ENCODE peak calls at places on chromosome 3, in eight cellular contexts. One of them, this sample, is unnamed. For H3K4me1, the result is how much of the 10 kb centered on the place peaks cover.

GRCh38 chr3:61381745-61382392 is 130.6 kb upstream of the FHIT start:
- DNase-seq in suprapubic skin: no peak
- DNase-seq in GM23248: peak
- DNase-seq in transverse colon: no peak
- DNase-seq in CD8-positive, alpha-beta T cell: no peak
- DNase-seq in GM12878: no peak
- DNase-seq in H1: no peak
- DNase-seq in lower lobe of right lung: no peak
- DNase-seq in this sample: peak

GRCh38 chr3:155317211-155317610 is 23.7 kb upstream of the STRIT1 start:
- DNase-seq in CD8-positive, alpha-beta T cell: no peak
- DNase-seq in GM23248: peak
- DNase-seq in suprapubic skin: no peak
- DNase-seq in transverse colon: no peak
- DNase-seq in H1: no peak
- DNase-seq in GM12878: no peak
- DNase-seq in lower lobe of right lung: no peak
- DNase-seq in this sample: no peak

GRCh38 chr3:114551770-114552526 is 258.1 kb downstream of the TIGIT start:
- DNase-seq in GM12878: no peak
- DNase-seq in GM23248: peak
- DNase-seq in CD8-positive, alpha-beta T cell: no peak
- DNase-seq in H1: no peak
- DNase-seq in lower lobe of right lung: no peak
- DNase-seq in transverse colon: no peak
- DNase-seq in suprapubic skin: no peak
- DNase-seq in this sample: no peak

GRCh38 chr3:31882431-31882830 is 98.6 kb downstream of the OSBPL10 start:
- DNase-seq in GM12878: no peak
- DNase-seq in CD8-positive, alpha-beta T cell: no peak
- DNase-seq in GM23248: no peak
- DNase-seq in H1: no peak
- DNase-seq in lower lobe of right lung: no peak
- DNase-seq in suprapubic skin: no peak
- DNase-seq in transverse colon: no peak
- DNase-seq in this sample: no peak

GRCh38 chr3:177519588-177519987 is 322.3 kb upstream of the TBL1XR1 start:
- DNase-seq in lower lobe of right lung: no peak
- DNase-seq in CD8-positive, alpha-beta T cell: no peak
- DNase-seq in suprapubic skin: no peak
- DNase-seq in transverse colon: no peak
- DNase-seq in H1: no peak
- DNase-seq in GM12878: no peak
- DNase-seq in GM23248: no peak
- DNase-seq in this sample: no peak

GRCh38 chr3:59608356-59608755 is 558.5 kb upstream of the CFAP20DC start:
- DNase-seq in CD8-positive, alpha-beta T cell: no peak
- DNase-seq in transverse colon: no peak
- DNase-seq in GM23248: no peak
- DNase-seq in GM12878: no peak
- DNase-seq in lower lobe of right lung: no peak
- DNase-seq in suprapubic skin: no peak
- DNase-seq in H1: no peak
- DNase-seq in this sample: no peak

GRCh38 chr3:123489400-123490004 is 40.6 kb upstream of the ADCY5 start:
- DNase-seq in H1: peak
- DNase-seq in lower lobe of right lung: peak
- DNase-seq in GM23248: peak
- DNase-seq in transverse colon: peak
- DNase-seq in suprapubic skin: no peak
- DNase-seq in CD8-positive, alpha-beta T cell: no peak
- DNase-seq in GM12878: no peak
- DNase-seq in this sample: no peak

GRCh38 chr3:63974451-63974850 is 48.8 kb downstream of the PSMD6 start:
- DNase-seq in H1: no peak
- DNase-seq in transverse colon: no peak
- DNase-seq in lower lobe of right lung: no peak
- DNase-seq in GM23248: no peak
- DNase-seq in suprapubic skin: no peak
- DNase-seq in GM12878: no peak
- DNase-seq in CD8-positive, alpha-beta T cell: no peak
- DNase-seq in this sample: no peak

GRCh38 chr3:176513604-176514003 is 683.7 kb downstream of the TBL1XR1 start:
- DNase-seq in lower lobe of right lung: no peak
- DNase-seq in GM23248: no peak
- DNase-seq in GM12878: no peak
- DNase-seq in CD8-positive, alpha-beta T cell: no peak
- DNase-seq in transverse colon: no peak
- DNase-seq in suprapubic skin: no peak
- DNase-seq in H1: peak
- DNase-seq in this sample: no peak

GRCh38 chr3:106029941-106030619 is 161.3 kb upstream of the CBLB start:
- DNase-seq in transverse colon: no peak
- DNase-seq in lower lobe of right lung: no peak
- DNase-seq in CD8-positive, alpha-beta T cell: no peak
- DNase-seq in GM23248: no peak
- DNase-seq in suprapubic skin: no peak
- DNase-seq in H1: no peak
- DNase-seq in GM12878: no peak
- DNase-seq in this sample: no peak

GRCh38 chr3:155602307-155602706 is 142.6 kb downstream of the PLCH1 start:
- DNase-seq in suprapubic skin: no peak
- DNase-seq in GM23248: no peak
- DNase-seq in GM12878: no peak
- DNase-seq in lower lobe of right lung: no peak
- DNase-seq in H1: no peak
- DNase-seq in CD8-positive, alpha-beta T cell: no peak
- DNase-seq in transverse colon: no peak
- DNase-seq in this sample: no peak

GRCh38 chr3:44802006-44802405 is 40.4 kb downstream of the KIF15 start:
- DNase-seq in H1: no peak
- DNase-seq in lower lobe of right lung: no peak
- DNase-seq in GM23248: no peak
- DNase-seq in suprapubic skin: no peak
- DNase-seq in GM12878: no peak
- DNase-seq in CD8-positive, alpha-beta T cell: no peak
- DNase-seq in transverse colon: no peak
- DNase-seq in this sample: no peak

GRCh38 chr3:83193526-83193925 is 1432.1 kb upstream of the GBE1 start:
- DNase-seq in H1: no peak
- DNase-seq in suprapubic skin: no peak
- DNase-seq in CD8-positive, alpha-beta T cell: no peak
- DNase-seq in GM12878: no peak
- DNase-seq in GM23248: no peak
- DNase-seq in transverse colon: no peak
- DNase-seq in lower lobe of right lung: no peak
- DNase-seq in this sample: no peak

GRCh38 chr3:131038326-131038725 is 11.6 kb downstream of the NEK11 start:
- DNase-seq in H1: no peak
- DNase-seq in lower lobe of right lung: no peak
- DNase-seq in GM12878: no peak
- DNase-seq in transverse colon: no peak
- DNase-seq in CD8-positive, alpha-beta T cell: no peak
- DNase-seq in suprapubic skin: no peak
- DNase-seq in GM23248: no peak
- DNase-seq in this sample: no peak

GRCh38 chr3:43707998-43708397 is 17.3 kb downstream of the ABHD5 start:
- DNase-seq in H1: no peak
- DNase-seq in GM12878: no peak
- DNase-seq in GM23248: peak
- DNase-seq in transverse colon: no peak
- DNase-seq in CD8-positive, alpha-beta T cell: no peak
- DNase-seq in suprapubic skin: no peak
- DNase-seq in lower lobe of right lung: no peak
- DNase-seq in this sample: peak

GRCh38 chr3:147187687-147188086 is 218.7 kb downstream of the ZIC4 start:
- DNase-seq in transverse colon: no peak
- DNase-seq in GM23248: no peak
- DNase-seq in CD8-positive, alpha-beta T cell: no peak
- DNase-seq in GM12878: no peak
- DNase-seq in H1: no peak
- DNase-seq in lower lobe of right lung: no peak
- DNase-seq in suprapubic skin: no peak
- DNase-seq in this sample: no peak

GRCh38 chr3:136194409-136195257 is 1.5 kb downstream of the MSL2 start:
- DNase-seq in H1: no peak
- DNase-seq in CD8-positive, alpha-beta T cell: peak
- DNase-seq in transverse colon: peak
- DNase-seq in GM12878: peak
- DNase-seq in suprapubic skin: no peak
- DNase-seq in lower lobe of right lung: peak
- DNase-seq in GM23248: peak
- DNase-seq in this sample: peak

DNA sequence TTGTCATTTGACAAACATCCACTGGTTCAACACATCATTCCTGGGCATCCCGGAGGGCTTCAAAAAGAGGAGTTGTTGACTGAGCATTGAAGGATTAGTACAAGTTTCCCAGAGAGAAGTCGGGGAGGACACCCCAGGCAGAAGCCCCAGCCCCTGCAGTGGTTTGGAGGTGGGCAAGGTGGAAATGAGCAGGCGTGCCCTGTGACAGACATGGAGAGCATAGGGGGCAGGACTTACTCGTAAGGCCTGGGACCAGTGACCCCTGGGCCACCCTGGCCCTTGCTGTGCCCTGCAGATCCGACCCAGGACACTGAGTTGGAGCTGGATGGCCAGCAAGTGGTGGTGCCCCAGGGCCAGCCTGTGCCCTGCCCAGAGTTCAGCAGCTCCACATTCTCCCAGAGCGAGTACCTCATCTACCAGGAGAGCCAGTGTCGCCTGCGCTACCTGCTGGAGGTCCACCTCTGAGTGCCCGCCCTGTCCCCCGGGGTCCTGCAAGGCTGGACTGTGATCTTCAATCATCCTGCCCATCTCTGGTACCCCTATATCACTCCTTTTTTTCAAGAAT is 5.9 kb downstream of the PARP3 start:
- DNase-seq in H1: no peak
- DNase-seq in suprapubic skin: no peak
- DNase-seq in GM23248: no peak
- DNase-seq in CD8-positive, alpha-beta T cell: no peak
- DNase-seq in GM12878: no peak
- DNase-seq in lower lobe of right lung: peak
- DNase-seq in transverse colon: no peak
- DNase-seq in this sample: no peak
- H3K4me1 ChIP-seq in H1: under half
- H3K4me1 ChIP-seq in suprapubic skin: under half
- H3K4me1 ChIP-seq in GM23248: under half
- H3K4me1 ChIP-seq in CD8-positive, alpha-beta T cell: under half
- H3K4me1 ChIP-seq in GM12878: under half
- H3K4me1 ChIP-seq in lower lobe of right lung: under half
- H3K4me1 ChIP-seq in transverse colon: under half
- H3K4me1 ChIP-seq in this sample: under half

GRCh38 chr3:193791041-193792032 is 198.3 kb downstream of the OPA1 start:
- DNase-seq in transverse colon: no peak
- DNase-seq in suprapubic skin: no peak
- DNase-seq in GM23248: no peak
- DNase-seq in H1: no peak
- DNase-seq in CD8-positive, alpha-beta T cell: no peak
- DNase-seq in lower lobe of right lung: peak
- DNase-seq in GM12878: no peak
- DNase-seq in this sample: peak
- H3K27ac ChIP-seq in transverse colon: no peak
- H3K27ac ChIP-seq in suprapubic skin: peak
- H3K27ac ChIP-seq in GM23248: no peak
- H3K27ac ChIP-seq in H1: no peak
- H3K27ac ChIP-seq in CD8-positive, alpha-beta T cell: no peak
- H3K27ac ChIP-seq in lower lobe of right lung: peak
- H3K27ac ChIP-seq in GM12878: no peak
- H3K27ac ChIP-seq in this sample: no peak

GRCh38 chr3:112445839-112446238 is 53.4 kb downstream of the BTLA start:
- DNase-seq in transverse colon: no peak
- DNase-seq in CD8-positive, alpha-beta T cell: no peak
- DNase-seq in H1: no peak
- DNase-seq in suprapubic skin: no peak
- DNase-seq in lower lobe of right lung: no peak
- DNase-seq in GM12878: no peak
- DNase-seq in GM23248: no peak
- DNase-seq in this sample: no peak

GRCh38 chr3:112448939-112449338 is 50.3 kb downstream of the BTLA start:
- DNase-seq in CD8-positive, alpha-beta T cell: no peak
- DNase-seq in lower lobe of right lung: no peak
- DNase-seq in GM12878: no peak
- DNase-seq in suprapubic skin: no peak
- DNase-seq in GM23248: no peak
- DNase-seq in H1: no peak
- DNase-seq in transverse colon: no peak
- DNase-seq in this sample: no peak

DNA sequence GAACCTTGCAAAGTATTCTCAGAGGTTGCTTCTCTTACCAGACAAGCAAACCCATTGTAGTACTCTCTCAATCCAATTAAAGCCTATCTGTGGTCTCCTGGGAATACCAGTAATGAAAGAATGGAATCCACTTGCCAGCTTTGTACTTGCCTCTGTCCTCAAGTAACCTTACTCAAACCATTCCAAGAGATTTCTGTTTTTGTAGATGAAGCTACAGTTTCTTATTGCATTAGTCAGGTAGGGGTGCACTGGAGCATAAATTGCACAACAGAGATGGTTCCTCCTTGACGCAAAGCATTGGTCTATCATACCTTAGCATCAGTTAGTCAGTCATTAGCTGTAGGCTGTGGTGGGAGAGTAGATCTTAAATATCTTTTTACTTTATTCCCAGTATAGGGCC is 52.9 kb downstream of the BTLA start:
- DNase-seq in suprapubic skin: no peak
- DNase-seq in lower lobe of right lung: no peak
- DNase-seq in H1: no peak
- DNase-seq in CD8-positive, alpha-beta T cell: no peak
- DNase-seq in GM12878: no peak
- DNase-seq in transverse colon: no peak
- DNase-seq in GM23248: peak
- DNase-seq in this sample: no peak
- H3K4me3 ChIP-seq in suprapubic skin: no peak
- H3K4me3 ChIP-seq in lower lobe of right lung: no peak
- H3K4me3 ChIP-seq in H1: no peak
- H3K4me3 ChIP-seq in CD8-positive, alpha-beta T cell: no peak
- H3K4me3 ChIP-seq in GM12878: no peak
- H3K4me3 ChIP-seq in transverse colon: no peak
- H3K4me3 ChIP-seq in GM23248: no peak
- H3K4me3 ChIP-seq in this sample: no peak

GRCh38 chr3:125123906-125124305 is 68.1 kb upstream of the HEG1 start:
- DNase-seq in suprapubic skin: no peak
- DNase-seq in transverse colon: no peak
- DNase-seq in lower lobe of right lung: no peak
- DNase-seq in GM12878: no peak
- DNase-seq in GM23248: peak
- DNase-seq in CD8-positive, alpha-beta T cell: no peak
- DNase-seq in H1: no peak
- DNase-seq in this sample: no peak
- H3K4me1 ChIP-seq in suprapubic skin: under half
- H3K4me1 ChIP-seq in transverse colon: under half
- H3K4me1 ChIP-seq in lower lobe of right lung: under half
- H3K4me1 ChIP-seq in GM12878: half or more
- H3K4me1 ChIP-seq in GM23248: under half
- H3K4me1 ChIP-seq in CD8-positive, alpha-beta T cell: under half
- H3K4me1 ChIP-seq in H1: under half
- H3K4me1 ChIP-seq in this sample: under half

GRCh38 chr3:12188328-12188648 is 29.6 kb upstream of the TIMP4 start:
- DNase-seq in GM23248: no peak
- DNase-seq in suprapubic skin: no peak
- DNase-seq in GM12878: no peak
- DNase-seq in H1: no peak
- DNase-seq in transverse colon: no peak
- DNase-seq in CD8-positive, alpha-beta T cell: no peak
- DNase-seq in lower lobe of right lung: no peak
- DNase-seq in this sample: no peak
- H3K27ac ChIP-seq in GM23248: peak
- H3K27ac ChIP-seq in suprapubic skin: peak
- H3K27ac ChIP-seq in GM12878: peak
- H3K27ac ChIP-seq in H1: no peak
- H3K27ac ChIP-seq in transverse colon: peak
- H3K27ac ChIP-seq in CD8-positive, alpha-beta T cell: no peak
- H3K27ac ChIP-seq in lower lobe of right lung: peak
- H3K27ac ChIP-seq in this sample: no peak